ENCODE peak calls at places on chromosome 12, in eight cellular contexts. I is lower lobe of right lung, F is WERI-Rb-1, P is endothelial cell, S is GM20000, K is H1, Y is ovary, M is brain microvascular endothelial cell. U is an unnamed sample.

GRCh38 chr12:88247241-88247643 is 105.1 kb downstream of the TMTC3 start:
- DNase-seq in K (no peak), M (peak), S (no peak), P (no peak), Y (no peak), I (no peak), F (no peak), U (no peak)

GRCh38 chr12:96578526-96579125 is 89.2 kb downstream of the CFAP54 start:
- DNase-seq in F (no peak), I (no peak), Y (no peak), K (no peak), M (no peak), P (no peak), S (peak), U (peak)

GRCh38 chr12:110262442-110263388 is 18.3 kb upstream of the ATP2A2 start:
- DNase-seq in Y (no peak), P (no peak), M (no peak), F (no peak), I (peak), S (no peak), K (no peak), U (no peak)

GRCh38 chr12:4115570-4115969 is 158.0 kb upstream of the CCND2 start:
- DNase-seq in M (no peak), Y (no peak), S (no peak), P (no peak), I (no peak), K (no peak), F (no peak), U (no peak)

GRCh38 chr12:25771062-25771461 is 187.4 kb upstream of the RASSF8 start:
- DNase-seq in P (no peak), I (no peak), F (no peak), S (no peak), K (no peak), Y (no peak), M (no peak), U (no peak)

GRCh38 chr12:113855998-113856397 is 110.1 kb downstream of the RBM19 start:
- DNase-seq in K (no peak), M (no peak), P (no peak), Y (no peak), F (peak), S (no peak), I (no peak), U (no peak)

GRCh38 chr12:94721173-94721572 is 70.8 kb upstream of the TMCC3 start:
- DNase-seq in I (no peak), Y (no peak), K (no peak), P (no peak), M (no peak), S (peak), F (no peak), U (no peak)

GRCh38 chr12:115135800-115136211 is 451.8 kb upstream of the TBX3 start:
- DNase-seq in I (peak), M (peak), P (no peak), Y (peak), F (no peak), K (no peak), S (no peak), U (no peak)

GRCh38 chr12:20120296-20120695 is 248.0 kb upstream of the PDE3A start:
- DNase-seq in S (no peak), M (peak), F (no peak), I (no peak), P (no peak), Y (no peak), K (no peak), U (no peak)

GRCh38 chr12:4293299-4293941 is 19.9 kb downstream of the CCND2 start:
- DNase-seq in S (no peak), M (no peak), P (no peak), I (no peak), Y (no peak), K (no peak), F (no peak), U (peak)

GRCh38 chr12:111428728-111429175 is 23.0 kb downstream of the SH2B3 start:
- DNase-seq in M (no peak), P (peak), F (no peak), I (peak), Y (no peak), S (no peak), K (no peak), U (peak)

GRCh38 chr12:128810182-128811127 is 13.3 kb downstream of the SLC15A4 start:
- DNase-seq in P (no peak), M (no peak), F (peak), Y (no peak), K (no peak), S (peak), I (no peak), U (peak)

GRCh38 chr12:89344043-89344861 is 8.0 kb downstream of the DUSP6 start:
- DNase-seq in I (no peak), P (no peak), K (no peak), F (no peak), M (no peak), Y (no peak), S (no peak), U (no peak)

GRCh38 chr12:83514372-83514771 is 827.7 kb downstream of the TMTC2 start:
- DNase-seq in K (no peak), Y (no peak), S (no peak), P (no peak), I (no peak), F (no peak), M (no peak), U (no peak)

GRCh38 chr12:52307836-52308806 is 13.1 kb downstream of the KRT83 start:
- DNase-seq in K (peak), Y (no peak), S (no peak), P (peak), F (peak), M (peak), I (peak), U (peak)

GRCh38 chr12:108193493-108193892 is 64.4 kb downstream of the WSCD2 start:
- DNase-seq in F (no peak), P (no peak), K (no peak), M (no peak), S (no peak), Y (no peak), I (no peak), U (no peak)

GRCh38 chr12:111410229-111411186 is 4.8 kb downstream of the SH2B3 start:
- DNase-seq in K (no peak), Y (no peak), M (no peak), S (no peak), P (no peak), I (peak), F (no peak), U (no peak)

GRCh38 chr12:54407183-54407905 is 11.7 kb downstream of the ITGA5 start:
- DNase-seq in K (no peak), P (no peak), S (no peak), F (no peak), Y (no peak), I (no peak), M (no peak), U (no peak)

GRCh38 chr12:34404377-34405285 is 382.3 kb downstream of the ALG10 start:
- DNase-seq in M (no peak), K (no peak), S (peak), P (peak), I (peak), F (peak), Y (peak), U (no peak)

GRCh38 chr12:27109339-27110023 is 27.1 kb upstream of the C12orf71 start:
- DNase-seq in K (no peak), M (peak), P (no peak), Y (no peak), I (no peak), S (no peak), F (no peak), U (no peak)

GRCh38 chr12:84919271-84919670 is 6.7 kb upstream of the SLC6A15 start:
- DNase-seq in I (no peak), F (no peak), Y (no peak), P (no peak), S (no peak), M (peak), K (no peak), U (no peak)

GRCh38 chr12:12051668-12052067 is 19.1 kb upstream of the BCL2L14 start:
- DNase-seq in M (no peak), P (no peak), S (no peak), F (no peak), Y (no peak), I (no peak), K (no peak), U (no peak)

GRCh38 chr12:1922075-1922709 is 3.7 kb upstream of the CACNA2D4 start:
- DNase-seq in S (peak), Y (no peak), M (no peak), P (no peak), I (peak), K (no peak), F (no peak), U (no peak)

GRCh38 chr12:87756721-87757120 is 272.5 kb downstream of the C12orf50 start:
- DNase-seq in K (no peak), I (no peak), Y (no peak), F (no peak), P (no peak), M (no peak), S (no peak), U (no peak)

GRCh38 chr12:95767703-95768102 is 22.9 kb downstream of the NTN4 start:
- DNase-seq in I (no peak), K (no peak), Y (no peak), F (no peak), M (peak), P (no peak), S (no peak), U (no peak)

GRCh38 chr12:53428741-53429140 is 5.1 kb downstream of the AMHR2 start:
- DNase-seq in F (no peak), S (no peak), I (no peak), M (no peak), P (no peak), K (no peak), Y (no peak), U (no peak)

GRCh38 chr12:49619286-49619685 is 4.1 kb upstream of the PRPF40B start:
- DNase-seq in P (no peak), Y (no peak), K (no peak), F (no peak), I (no peak), M (no peak), S (no peak), U (no peak)

GRCh38 chr12:54301428-54302045 is 722 bp upstream of the NFE2 start:
- DNase-seq in P (no peak), F (no peak), M (no peak), I (no peak), S (no peak), Y (no peak), K (no peak), U (no peak)

GRCh38 chr12:105957058-105957457 is 181.7 kb downstream of the NUAK1 start:
- DNase-seq in F (peak), S (no peak), K (no peak), Y (no peak), P (no peak), I (no peak), M (no peak), U (no peak)
- TF ChIP-seq CTCF in F (no peak), S (no peak), K (no peak), Y (no peak), P (no peak), I (no peak), M (no peak), U (no peak)

DNA sequence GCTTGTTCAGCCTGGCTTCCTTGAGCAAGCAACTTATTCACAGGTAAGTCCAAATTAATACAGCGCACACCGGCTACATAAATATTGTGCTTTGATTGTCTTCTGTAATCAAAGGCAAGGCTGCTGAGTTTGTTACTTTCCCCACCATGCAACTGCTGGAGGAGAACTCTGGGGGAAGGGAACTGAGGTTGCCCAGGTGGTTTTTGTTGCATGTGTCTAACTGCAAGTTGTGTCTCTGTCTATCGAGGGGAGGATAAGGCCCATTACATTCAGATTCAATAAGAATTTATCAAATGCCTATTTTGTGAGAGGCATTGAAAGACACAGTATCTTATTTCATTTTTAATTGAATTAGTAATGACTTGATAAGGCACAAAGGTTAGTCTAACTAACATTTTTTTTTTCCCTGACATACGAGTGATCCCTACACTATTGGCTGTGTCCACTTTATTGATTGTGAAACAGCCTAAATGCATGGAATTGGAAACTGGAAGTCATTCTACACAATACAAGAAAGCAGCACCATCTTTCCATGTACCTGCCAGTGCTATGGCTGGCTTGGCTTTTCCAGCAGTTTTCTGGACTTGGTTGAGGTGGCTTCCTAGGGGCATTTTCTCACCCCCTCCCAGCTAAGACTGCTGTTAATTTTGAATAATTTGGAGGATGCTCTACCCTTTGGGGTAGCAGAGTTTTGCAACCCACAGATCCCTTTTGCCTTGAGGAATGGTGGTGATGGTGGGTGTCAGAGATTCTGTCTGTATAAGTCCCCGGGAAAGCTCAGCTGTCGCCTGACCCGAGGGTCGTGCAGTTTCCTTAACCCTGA is 943 bp upstream of the CHST11 start:
- DNase-seq in S (no peak), I (no peak), K (no peak), Y (no peak), F (no peak), P (no peak), M (no peak), U (peak)
- TF ChIP-seq CTCF in S (no peak), I (no peak), K (no peak), Y (no peak), F (no peak), P (no peak), M (no peak), U (no peak)

DNA sequence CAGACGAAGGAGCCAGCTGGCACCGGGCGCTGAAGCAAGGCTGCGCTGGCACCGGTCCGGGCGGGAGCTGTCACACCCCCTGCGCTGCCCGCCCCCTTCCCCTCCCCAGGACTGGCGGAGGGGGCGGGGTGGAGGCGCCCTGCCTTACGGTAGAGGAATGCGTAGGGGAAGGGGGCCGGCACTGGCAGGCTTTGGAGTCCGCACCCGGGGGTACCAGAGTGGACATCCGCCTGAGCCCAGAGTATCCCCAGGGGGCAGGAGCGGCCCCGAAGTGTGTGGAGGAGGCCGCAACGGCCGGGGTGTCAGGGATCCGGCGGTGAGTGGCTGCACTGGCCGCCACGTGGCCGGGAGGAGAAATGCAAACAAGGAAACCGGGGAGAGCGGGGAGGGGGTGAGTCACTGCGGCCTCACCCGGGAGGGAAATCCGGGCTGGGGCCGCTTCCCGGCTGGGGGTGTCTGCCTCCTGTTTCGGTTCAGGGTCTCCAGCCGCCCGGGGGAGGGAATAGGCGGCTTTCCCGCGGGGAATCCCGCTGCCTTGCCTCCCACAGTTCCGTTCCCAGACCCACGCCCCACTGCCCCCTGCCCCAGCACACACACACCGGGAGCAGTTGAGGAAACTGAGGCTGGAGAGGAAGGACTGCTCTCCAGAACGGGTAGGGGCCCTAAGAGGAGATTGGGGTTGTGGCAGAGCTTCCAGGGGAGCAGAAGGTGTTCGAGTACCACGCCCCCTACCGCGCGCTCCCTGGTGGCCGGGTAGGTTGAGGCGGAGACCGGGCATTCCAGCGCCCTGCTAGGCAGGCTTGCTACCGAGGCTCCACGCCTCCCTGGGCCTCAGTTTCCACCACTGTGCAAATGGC is at the start of gene RAPGEF3:
- DNase-seq in M (peak), Y (peak), K (no peak), F (peak), S (peak), I (peak), P (peak), U (peak)
- TF ChIP-seq CTCF in M (peak), Y (no peak), K (peak), F (peak), S (peak), I (peak), P (peak), U (peak)

DNA sequence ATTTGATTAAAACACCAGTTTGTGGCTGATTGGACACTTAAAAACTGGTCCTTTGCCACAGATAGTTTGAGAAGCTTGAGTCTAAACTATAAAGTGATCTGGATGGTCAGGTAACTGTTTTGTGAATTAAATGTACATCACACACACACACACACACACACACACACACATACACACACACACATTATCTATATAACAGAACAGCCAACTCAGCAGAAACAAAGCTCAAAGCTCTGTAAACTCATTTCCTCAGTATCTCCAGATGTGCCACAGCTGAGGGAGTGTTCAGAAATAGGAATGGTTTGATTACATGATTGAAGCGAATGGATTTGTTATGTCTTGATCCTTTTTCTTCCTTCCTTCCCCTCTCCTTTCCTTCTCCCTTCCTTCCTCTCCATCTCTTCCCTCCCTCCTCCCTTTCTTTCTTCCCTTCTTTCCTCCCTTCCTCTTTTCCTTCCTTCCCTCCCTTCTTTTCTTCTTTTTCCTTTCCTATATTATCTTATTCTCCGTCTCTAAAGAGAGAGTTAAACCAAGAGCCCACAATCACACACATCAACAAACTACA is 100.3 kb downstream of the LLPH start:
- DNase-seq in S (no peak), P (no peak), M (no peak), F (no peak), Y (no peak), K (no peak), I (no peak), U (no peak)
- TF ChIP-seq CTCF in S (no peak), P (no peak), M (no peak), F (no peak), Y (no peak), K (no peak), I (no peak), U (no peak)

GRCh38 chr12:10175849-10176641 is 2.8 kb upstream of the TMEM52B start:
- DNase-seq in Y (no peak), P (no peak), K (no peak), I (no peak), M (no peak), S (no peak), F (no peak), U (no peak)
- TF ChIP-seq CTCF in Y (no peak), P (no peak), K (no peak), I (no peak), M (no peak), S (no peak), F (no peak), U (no peak)

GRCh38 chr12:57476162-57476992 is 3.3 kb downstream of the ARHGAP9 start:
- DNase-seq in S (peak), M (no peak), I (peak), Y (no peak), P (peak), F (no peak), K (no peak), U (peak)
- TF ChIP-seq CTCF in S (peak), M (peak), I (peak), Y (no peak), P (peak), F (no peak), K (peak), U (peak)

U was measured in activated CD8-positive, alpha-beta T cell treated with anti-CD3 and anti-CD28 coated beads for 36 hours.